ENCODE peak calls at places on chromosomes 13 and 19, in four cellular contexts. O is left lung, E is NB4, H is thyroid gland. L is an unnamed sample.

GRCh38 chr13:51638497-51638871 is 54.2 kb downstream of the WDFY2 start:
- DNase-seq in O (no peak), E (no peak), H (no peak), L (no peak)

GRCh38 chr13:34993470-34993869 is 51.4 kb downstream of the NBEA start:
- DNase-seq in O (no peak), E (no peak), H (no peak), L (no peak)

GRCh38 chr13:109610517-109610916 is 175.9 kb downstream of the IRS2 start:
- DNase-seq in O (peak), E (peak), H (peak), L (peak)

GRCh38 chr13:98055623-98056022 is 87.3 kb upstream of the FARP1 start:
- DNase-seq in O (no peak), E (no peak), H (no peak), L (no peak)

GRCh38 chr19:31013391-31013975 is 335.8 kb downstream of the TSHZ3 start:
- DNase-seq in O (no peak), E (no peak), H (no peak), L (no peak)

GRCh38 chr13:21069561-21070004 is 8.2 kb upstream of the LATS2 start:
- DNase-seq in O (peak), E (peak), H (no peak), L (no peak)

GRCh38 chr19:56994251-56995017 is 125.4 kb upstream of the USP29 start:
- DNase-seq in O (no peak), E (no peak), H (no peak), L (no peak)

GRCh38 chr13:80139196-80139595 is 201.7 kb downstream of the SPRY2 start:
- DNase-seq in O (no peak), E (no peak), H (no peak), L (no peak)

GRCh38 chr13:35729926-35730627 is 253.6 kb upstream of the MAB21L1 start:
- DNase-seq in O (no peak), E (no peak), H (no peak), L (no peak)

GRCh38 chr13:20144141-20144850 is 16.6 kb downstream of the GJA3 start:
- DNase-seq in O (no peak), E (no peak), H (no peak), L (no peak)

GRCh38 chr19:24140591-24140990 is 53.6 kb downstream of the ZNF254 start:
- DNase-seq in O (no peak), E (no peak), H (no peak), L (no peak)

GRCh38 chr19:24142771-24143170 is 55.8 kb downstream of the ZNF254 start:
- DNase-seq in O (no peak), E (no peak), H (no peak), L (no peak)

GRCh38 chr19:24141612-24142011 is 54.6 kb downstream of the ZNF254 start:
- DNase-seq in O (no peak), E (no peak), H (no peak), L (no peak)

DNA sequence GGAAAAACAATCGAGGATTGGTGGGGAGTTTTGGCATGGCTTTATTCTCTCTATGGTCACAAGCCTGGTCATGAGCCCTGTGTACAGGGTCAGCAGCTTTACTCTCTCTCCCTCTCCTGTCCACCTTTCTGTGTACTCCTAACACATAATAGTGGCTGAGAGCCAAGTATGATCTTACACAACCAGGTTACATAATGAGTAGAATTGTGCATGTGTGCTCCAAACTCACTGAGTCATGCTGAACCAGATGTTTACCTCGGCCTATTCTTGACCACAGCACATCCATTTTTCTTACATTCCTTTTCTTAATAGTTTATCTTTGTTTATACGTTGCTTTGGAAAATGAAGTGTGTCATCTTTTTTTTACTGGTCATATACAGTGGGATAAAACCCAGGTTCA is 53.1 kb downstream of the ZNF254 start:
- DNase-seq in O (no peak), E (peak), H (peak), L (no peak)
- TF ChIP-seq CTCF in O (no peak), E (no peak), H (no peak), L (no peak)

GRCh38 chr13:38535271-38535670 is 151.6 kb upstream of the FREM2 start:
- DNase-seq in O (no peak), E (no peak), H (no peak), L (no peak)

GRCh38 chr13:38527140-38527539 is 159.7 kb upstream of the FREM2 start:
- DNase-seq in O (no peak), E (no peak), H (no peak), L (no peak)

GRCh38 chr13:38530492-38530891 is 156.4 kb upstream of the FREM2 start:
- DNase-seq in O (no peak), E (peak), H (peak), L (no peak)
- TF ChIP-seq CTCF in O (no peak), E (no peak), H (peak), L (no peak)

GRCh38 chr19:2561221-2561620 is 85.3 kb downstream of the GADD45B start:
- DNase-seq in O (peak), E (no peak), H (no peak), L (no peak)

GRCh38 chr19:2560369-2560768 is 84.4 kb downstream of the GADD45B start:
- DNase-seq in O (peak), E (no peak), H (no peak), L (no peak)

GRCh38 chr19:2558543-2558942 is 82.6 kb downstream of the GADD45B start:
- DNase-seq in O (no peak), E (no peak), H (no peak), L (no peak)

GRCh38 chr19:2557093-2557440 is 81.1 kb downstream of the GADD45B start:
- DNase-seq in O (peak), E (no peak), H (no peak), L (no peak)

GRCh38 chr19:2561895-2562294 is 86.0 kb downstream of the GADD45B start:
- DNase-seq in O (no peak), E (peak), H (no peak), L (peak)
- TF ChIP-seq CTCF in O (no peak), E (no peak), H (no peak), L (no peak)

DNA sequence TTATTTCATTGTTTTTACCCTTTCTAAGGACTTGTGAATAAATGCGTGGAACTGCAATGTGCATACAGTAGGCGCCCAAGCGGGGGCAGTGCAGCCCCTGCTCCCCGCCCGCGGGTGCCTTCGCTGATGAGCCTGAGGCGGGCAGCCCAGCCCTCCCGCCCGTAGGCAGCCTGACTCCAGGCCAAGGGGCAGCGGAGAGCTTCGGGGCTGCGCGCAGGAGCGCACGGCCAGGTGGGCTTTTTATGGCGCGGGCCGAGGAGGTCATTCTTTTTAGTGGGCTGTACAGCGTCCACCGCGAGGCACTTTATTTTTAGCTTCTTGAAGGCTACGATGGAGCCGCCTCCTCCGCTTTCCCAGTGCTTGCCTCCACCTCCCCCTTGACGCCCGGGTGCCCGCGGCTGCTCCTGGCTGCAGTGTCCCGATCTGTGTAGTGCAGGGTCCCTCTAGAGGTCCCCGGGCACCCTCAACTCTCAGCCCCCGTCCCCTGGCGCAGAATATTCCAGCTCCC is 60.5 kb downstream of the CCNE1 start:
- DNase-seq in O (no peak), E (no peak), H (no peak), L (no peak)
- TF ChIP-seq CTCF in O (peak), E (no peak), H (no peak), L (no peak)

GRCh38 chr19:35806597-35806996 is 6.0 kb downstream of the PRODH2 start:
- DNase-seq in O (no peak), E (no peak), H (no peak), L (no peak)
- TF ChIP-seq CTCF in O (no peak), E (no peak), H (no peak), L (no peak)